ENCODE peak calls at places on chromosomes 12 and 14, in ten cellular contexts. One of them, this sample, is unnamed.

GRCh38 chr14:85437143-85437542 is 92.8 kb upstream of the FLRT2 start:
- DNase-seq in kidney: no peak
- DNase-seq in AG09309: no peak
- DNase-seq in A549: peak; percentile 88
- DNase-seq in RWPE1: peak; percentile 82
- DNase-seq in WTC11: no peak
- DNase-seq in dorsolateral prefrontal cortex: no peak
- DNase-seq in epithelial cell of esophagus: peak; percentile 98
- DNase-seq in esophagus muscularis mucosa: no peak
- DNase-seq in cardiac muscle cell: no peak
- DNase-seq in this sample: no peak

GRCh38 chr12:112998997-112999767 is 20.9 kb downstream of the OAS2 start:
- DNase-seq in A549: no peak
- DNase-seq in epithelial cell of esophagus: no peak
- DNase-seq in cardiac muscle cell: no peak
- DNase-seq in esophagus muscularis mucosa: no peak
- DNase-seq in dorsolateral prefrontal cortex: no peak
- DNase-seq in AG09309: no peak
- DNase-seq in WTC11: no peak
- DNase-seq in RWPE1: no peak
- DNase-seq in kidney: no peak
- DNase-seq in this sample: peak; percentile 68

GRCh38 chr14:35215110-35215872 is 76.9 kb upstream of the PSMA6 start:
- DNase-seq in A549: peak; percentile 69
- DNase-seq in dorsolateral prefrontal cortex: no peak
- DNase-seq in WTC11: no peak
- DNase-seq in AG09309: peak; percentile 53
- DNase-seq in kidney: no peak
- DNase-seq in RWPE1: peak; percentile 8
- DNase-seq in esophagus muscularis mucosa: no peak
- DNase-seq in epithelial cell of esophagus: peak; percentile 64
- DNase-seq in cardiac muscle cell: peak; percentile 76
- DNase-seq in this sample: peak; percentile 35

GRCh38 chr12:78916845-78917480 is 52.4 kb downstream of the SYT1 start:
- DNase-seq in epithelial cell of esophagus: peak; percentile 52
- DNase-seq in WTC11: no peak
- DNase-seq in AG09309: no peak
- DNase-seq in esophagus muscularis mucosa: no peak
- DNase-seq in dorsolateral prefrontal cortex: no peak
- DNase-seq in A549: peak; percentile 26
- DNase-seq in RWPE1: no peak
- DNase-seq in cardiac muscle cell: peak; percentile 18
- DNase-seq in kidney: no peak
- DNase-seq in this sample: no peak

GRCh38 chr12:109738878-109739665 is 25.4 kb downstream of the FAM222A start:
- DNase-seq in dorsolateral prefrontal cortex: peak; percentile 21
- DNase-seq in esophagus muscularis mucosa: no peak
- DNase-seq in kidney: peak; percentile 59
- DNase-seq in epithelial cell of esophagus: no peak
- DNase-seq in AG09309: no peak
- DNase-seq in WTC11: peak; percentile 3
- DNase-seq in RWPE1: no peak
- DNase-seq in A549: no peak
- DNase-seq in cardiac muscle cell: no peak
- DNase-seq in this sample: no peak

GRCh38 chr14:66650491-66650911 is 142.6 kb downstream of the GPHN start:
- DNase-seq in kidney: no peak
- DNase-seq in AG09309: no peak
- DNase-seq in dorsolateral prefrontal cortex: no peak
- DNase-seq in RWPE1: no peak
- DNase-seq in epithelial cell of esophagus: peak; percentile 28
- DNase-seq in A549: no peak
- DNase-seq in esophagus muscularis mucosa: no peak
- DNase-seq in WTC11: no peak
- DNase-seq in cardiac muscle cell: peak; percentile 45
- DNase-seq in this sample: no peak

GRCh38 chr14:20377171-20377570 is 33.7 kb downstream of the PARP2 start:
- DNase-seq in esophagus muscularis mucosa: no peak
- DNase-seq in WTC11: no peak
- DNase-seq in cardiac muscle cell: no peak
- DNase-seq in RWPE1: no peak
- DNase-seq in kidney: no peak
- DNase-seq in A549: no peak
- DNase-seq in epithelial cell of esophagus: no peak
- DNase-seq in dorsolateral prefrontal cortex: no peak
- DNase-seq in AG09309: no peak
- DNase-seq in this sample: no peak

GRCh38 chr14:101557321-101557695 is 4.0 kb upstream of the DIO3 start:
- DNase-seq in kidney: peak; percentile 51
- DNase-seq in esophagus muscularis mucosa: no peak
- DNase-seq in dorsolateral prefrontal cortex: no peak
- DNase-seq in epithelial cell of esophagus: no peak
- DNase-seq in AG09309: no peak
- DNase-seq in RWPE1: no peak
- DNase-seq in cardiac muscle cell: no peak
- DNase-seq in WTC11: no peak
- DNase-seq in A549: no peak
- DNase-seq in this sample: no peak

GRCh38 chr14:98932436-98933325 is 339.3 kb downstream of the BCL11B start:
- DNase-seq in AG09309: no peak
- DNase-seq in WTC11: no peak
- DNase-seq in dorsolateral prefrontal cortex: no peak
- DNase-seq in epithelial cell of esophagus: no peak
- DNase-seq in cardiac muscle cell: no peak
- DNase-seq in RWPE1: no peak
- DNase-seq in kidney: no peak
- DNase-seq in esophagus muscularis mucosa: no peak
- DNase-seq in A549: no peak
- DNase-seq in this sample: no peak

GRCh38 chr14:98945611-98946570 is 326.1 kb downstream of the BCL11B start:
- DNase-seq in kidney: no peak
- DNase-seq in dorsolateral prefrontal cortex: no peak
- DNase-seq in epithelial cell of esophagus: no peak
- DNase-seq in cardiac muscle cell: no peak
- DNase-seq in WTC11: no peak
- DNase-seq in AG09309: no peak
- DNase-seq in RWPE1: no peak
- DNase-seq in esophagus muscularis mucosa: no peak
- DNase-seq in A549: no peak
- DNase-seq in this sample: no peak

GRCh38 chr12:51028126-51028810 is 2.1 kb upstream of the SLC11A2 start:
- DNase-seq in cardiac muscle cell: peak; percentile 67
- DNase-seq in A549: peak; percentile 85
- DNase-seq in kidney: no peak
- DNase-seq in AG09309: no peak
- DNase-seq in epithelial cell of esophagus: peak; percentile 84
- DNase-seq in esophagus muscularis mucosa: no peak
- DNase-seq in dorsolateral prefrontal cortex: no peak
- DNase-seq in WTC11: no peak
- DNase-seq in RWPE1: no peak
- DNase-seq in this sample: no peak
- TF ChIP-seq CTCF in cardiac muscle cell: peak; percentile 32
- TF ChIP-seq CTCF in A549: peak; percentile 54
- TF ChIP-seq CTCF in kidney: peak; percentile 22
- TF ChIP-seq CTCF in AG09309: peak; percentile 35
- TF ChIP-seq CTCF in epithelial cell of esophagus: peak; percentile 67
- TF ChIP-seq CTCF in esophagus muscularis mucosa: peak; percentile 16
- TF ChIP-seq CTCF in dorsolateral prefrontal cortex: peak; percentile 39
- TF ChIP-seq CTCF in WTC11: no peak
- TF ChIP-seq CTCF in RWPE1: peak; percentile 43
- TF ChIP-seq CTCF in this sample: peak; percentile 56

GRCh38 chr12:45122776-45123380 is 72.0 kb upstream of the DBX2 start:
- DNase-seq in esophagus muscularis mucosa: no peak
- DNase-seq in RWPE1: peak; percentile 12
- DNase-seq in AG09309: no peak
- DNase-seq in epithelial cell of esophagus: peak; percentile 61
- DNase-seq in cardiac muscle cell: peak; percentile 54
- DNase-seq in A549: peak; percentile 72
- DNase-seq in dorsolateral prefrontal cortex: no peak
- DNase-seq in kidney: no peak
- DNase-seq in WTC11: peak; percentile 22
- DNase-seq in this sample: no peak
- TF ChIP-seq CTCF in esophagus muscularis mucosa: no peak
- TF ChIP-seq CTCF in RWPE1: peak; percentile 33
- TF ChIP-seq CTCF in AG09309: peak; percentile 33
- TF ChIP-seq CTCF in epithelial cell of esophagus: peak; percentile 53
- TF ChIP-seq CTCF in cardiac muscle cell: peak; percentile 47
- TF ChIP-seq CTCF in A549: peak; percentile 56
- TF ChIP-seq CTCF in dorsolateral prefrontal cortex: peak; percentile 39
- TF ChIP-seq CTCF in kidney: peak; percentile 12
- TF ChIP-seq CTCF in WTC11: no peak
- TF ChIP-seq CTCF in this sample: no peak

GRCh38 chr12:53036802-53037201 is 13.1 kb upstream of the TNS2 start:
- DNase-seq in RWPE1: no peak
- DNase-seq in A549: no peak
- DNase-seq in AG09309: no peak
- DNase-seq in WTC11: no peak
- DNase-seq in kidney: no peak
- DNase-seq in esophagus muscularis mucosa: no peak
- DNase-seq in dorsolateral prefrontal cortex: no peak
- DNase-seq in cardiac muscle cell: no peak
- DNase-seq in epithelial cell of esophagus: no peak
- DNase-seq in this sample: no peak

GRCh38 chr12:53034459-53034858 is 15.4 kb upstream of the TNS2 start:
- DNase-seq in cardiac muscle cell: no peak
- DNase-seq in AG09309: no peak
- DNase-seq in dorsolateral prefrontal cortex: no peak
- DNase-seq in epithelial cell of esophagus: no peak
- DNase-seq in esophagus muscularis mucosa: no peak
- DNase-seq in kidney: no peak
- DNase-seq in RWPE1: no peak
- DNase-seq in WTC11: no peak
- DNase-seq in A549: no peak
- DNase-seq in this sample: no peak

DNA sequence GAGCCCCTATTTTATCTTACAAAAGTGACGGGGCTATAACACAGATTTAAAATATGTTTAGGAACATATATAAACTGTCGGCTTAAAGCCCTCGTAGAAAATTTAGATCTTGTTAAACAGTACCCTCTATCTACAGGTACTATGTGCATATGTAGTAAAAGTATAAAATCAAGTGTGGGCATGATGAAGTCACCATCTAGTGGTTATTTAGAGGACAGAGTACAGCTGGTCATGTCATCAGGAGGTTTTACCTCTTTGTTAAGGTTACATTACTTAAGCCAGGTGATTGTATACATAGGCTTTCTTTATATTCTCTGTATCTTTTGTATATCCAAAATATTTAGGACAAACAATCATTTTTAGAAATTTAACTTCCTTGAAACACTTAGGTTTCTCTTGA is 18.2 kb upstream of the TNS2 start:
- DNase-seq in kidney: no peak
- DNase-seq in AG09309: no peak
- DNase-seq in cardiac muscle cell: no peak
- DNase-seq in esophagus muscularis mucosa: no peak
- DNase-seq in dorsolateral prefrontal cortex: no peak
- DNase-seq in WTC11: no peak
- DNase-seq in A549: no peak
- DNase-seq in epithelial cell of esophagus: no peak
- DNase-seq in RWPE1: no peak
- DNase-seq in this sample: no peak
- TF ChIP-seq CTCF in kidney: no peak
- TF ChIP-seq CTCF in AG09309: no peak
- TF ChIP-seq CTCF in cardiac muscle cell: no peak
- TF ChIP-seq CTCF in esophagus muscularis mucosa: no peak
- TF ChIP-seq CTCF in dorsolateral prefrontal cortex: no peak
- TF ChIP-seq CTCF in WTC11: no peak
- TF ChIP-seq CTCF in A549: peak; percentile 26
- TF ChIP-seq CTCF in epithelial cell of esophagus: no peak
- TF ChIP-seq CTCF in RWPE1: no peak
- TF ChIP-seq CTCF in this sample: no peak

GRCh38 chr14:22835505-22835904 is 880 bp upstream of the MMP14 start:
- DNase-seq in A549: no peak
- DNase-seq in AG09309: no peak
- DNase-seq in esophagus muscularis mucosa: no peak
- DNase-seq in WTC11: no peak
- DNase-seq in cardiac muscle cell: no peak
- DNase-seq in epithelial cell of esophagus: no peak
- DNase-seq in kidney: no peak
- DNase-seq in RWPE1: no peak
- DNase-seq in dorsolateral prefrontal cortex: no peak
- DNase-seq in this sample: no peak

GRCh38 chr14:22838631-22839041 is 2.3 kb downstream of the MMP14 start:
- DNase-seq in A549: no peak
- DNase-seq in cardiac muscle cell: peak; percentile 90
- DNase-seq in dorsolateral prefrontal cortex: no peak
- DNase-seq in RWPE1: no peak
- DNase-seq in esophagus muscularis mucosa: no peak
- DNase-seq in kidney: no peak
- DNase-seq in epithelial cell of esophagus: peak; percentile 43
- DNase-seq in AG09309: no peak
- DNase-seq in WTC11: no peak
- DNase-seq in this sample: no peak

GRCh38 chr14:22837750-22838538 is 1.6 kb downstream of the MMP14 start:
- DNase-seq in cardiac muscle cell: peak; percentile 78
- DNase-seq in esophagus muscularis mucosa: no peak
- DNase-seq in AG09309: no peak
- DNase-seq in WTC11: peak; percentile 46
- DNase-seq in A549: no peak
- DNase-seq in kidney: peak; percentile 70
- DNase-seq in epithelial cell of esophagus: peak; percentile 45
- DNase-seq in RWPE1: peak; percentile 69
- DNase-seq in dorsolateral prefrontal cortex: no peak
- DNase-seq in this sample: no peak

GRCh38 chr14:22837059-22837749 is 819 bp downstream of the MMP14 start:
- DNase-seq in epithelial cell of esophagus: peak; percentile 50
- DNase-seq in AG09309: no peak
- DNase-seq in dorsolateral prefrontal cortex: peak; percentile 34
- DNase-seq in A549: no peak
- DNase-seq in cardiac muscle cell: peak; percentile 70
- DNase-seq in kidney: peak; percentile 84
- DNase-seq in esophagus muscularis mucosa: no peak
- DNase-seq in RWPE1: no peak
- DNase-seq in WTC11: peak; percentile 55
- DNase-seq in this sample: no peak

DNA sequence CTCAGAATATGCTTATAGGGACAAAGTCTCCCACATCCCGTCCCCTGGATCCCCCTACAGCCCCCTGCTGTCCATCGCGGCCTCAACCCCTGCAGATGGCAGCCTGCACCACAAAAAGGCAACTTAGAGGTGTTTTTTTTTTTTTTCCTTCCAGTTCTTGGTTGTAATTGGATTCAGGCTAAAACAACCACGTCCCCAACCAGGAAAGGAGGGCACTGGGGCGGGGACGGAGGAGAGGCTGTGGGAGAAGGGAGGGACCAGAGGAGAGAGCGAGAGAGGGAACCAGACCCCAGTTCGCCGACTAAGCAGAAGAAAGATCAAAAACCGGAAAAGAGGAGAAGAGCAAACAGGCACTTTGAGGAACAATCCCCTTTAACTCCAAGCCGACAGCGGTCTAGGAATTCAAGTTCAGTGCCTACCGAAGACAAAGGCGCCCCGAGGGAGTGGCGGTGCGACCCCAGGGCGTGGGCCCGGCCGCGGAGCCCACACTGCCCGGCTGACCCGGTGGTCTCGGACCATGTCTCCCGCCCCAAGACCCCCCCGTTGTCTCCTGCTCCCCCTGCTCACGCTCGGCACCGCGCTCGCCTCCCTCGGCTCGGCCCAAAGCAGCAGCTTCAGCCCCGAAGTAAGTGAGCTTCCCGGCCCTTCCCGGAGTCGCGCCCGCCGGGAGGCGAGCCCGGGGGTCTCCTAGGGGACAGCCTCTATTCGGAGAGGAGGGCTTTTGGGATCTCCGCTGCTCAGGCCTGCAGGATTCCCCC is at the start of gene MMP14:
- DNase-seq in dorsolateral prefrontal cortex: peak; percentile 15
- DNase-seq in WTC11: peak; percentile 62
- DNase-seq in esophagus muscularis mucosa: peak; percentile 96
- DNase-seq in epithelial cell of esophagus: peak; percentile 74
- DNase-seq in A549: no peak
- DNase-seq in AG09309: no peak
- DNase-seq in RWPE1: peak; percentile 59
- DNase-seq in kidney: peak; percentile 90
- DNase-seq in cardiac muscle cell: peak; percentile 95
- DNase-seq in this sample: no peak
- TF ChIP-seq CTCF in dorsolateral prefrontal cortex: no peak
- TF ChIP-seq CTCF in WTC11: no peak
- TF ChIP-seq CTCF in esophagus muscularis mucosa: peak; percentile 63
- TF ChIP-seq CTCF in epithelial cell of esophagus: peak; percentile 36
- TF ChIP-seq CTCF in A549: no peak
- TF ChIP-seq CTCF in AG09309: peak; percentile 66
- TF ChIP-seq CTCF in RWPE1: no peak
- TF ChIP-seq CTCF in kidney: peak; percentile 17
- TF ChIP-seq CTCF in cardiac muscle cell: peak; percentile 67
- TF ChIP-seq CTCF in this sample: no peak